ENCODE peak calls at places on chromosomes 1 and 21, in four cellular contexts. One of them, this sample, is unnamed.
A peak's percentile ranks its signal among the peaks of the same experiment; 100 is the strongest.

GRCh38 chr21:10273196-10273595 is 248.2 kb upstream of the TPTE start:
- DNase-seq in astrocyte: no peak
- DNase-seq in MM.1S: no peak
- DNase-seq in fibroblast of lung: no peak
- DNase-seq in this sample: no peak

GRCh38 chr1:19560480-19560879 is 75.1 kb upstream of the CAPZB start:
- DNase-seq in astrocyte: no peak
- DNase-seq in MM.1S: no peak
- DNase-seq in fibroblast of lung: no peak
- DNase-seq in this sample: no peak

GRCh38 chr1:40305451-40305850 is 11.6 kb downstream of the COL9A2 start:
- DNase-seq in astrocyte: no peak
- DNase-seq in MM.1S: no peak
- DNase-seq in fibroblast of lung: no peak
- DNase-seq in this sample: no peak

GRCh38 chr1:18123467-18123992 is 15.9 kb downstream of the IGSF21 start:
- DNase-seq in astrocyte: no peak
- DNase-seq in MM.1S: no peak
- DNase-seq in fibroblast of lung: no peak
- DNase-seq in this sample: no peak

GRCh38 chr21:17429936-17430335 is 82.9 kb upstream of the CXADR start:
- DNase-seq in astrocyte: no peak
- DNase-seq in MM.1S: no peak
- DNase-seq in fibroblast of lung: no peak
- DNase-seq in this sample: no peak

GRCh38 chr1:59022199-59022598 is 238.4 kb upstream of the JUN start:
- DNase-seq in astrocyte: no peak
- DNase-seq in MM.1S: no peak
- DNase-seq in fibroblast of lung: no peak
- DNase-seq in this sample: no peak

GRCh38 chr1:219701453-219701852 is 88.5 kb upstream of the ZC3H11B start:
- DNase-seq in astrocyte: peak; percentile 77
- DNase-seq in MM.1S: peak; percentile 3
- DNase-seq in fibroblast of lung: peak; percentile 77
- DNase-seq in this sample: no peak

GRCh38 chr21:42228709-42229220 is 9.8 kb downstream of the ABCG1 start:
- DNase-seq in astrocyte: no peak
- DNase-seq in MM.1S: no peak
- DNase-seq in fibroblast of lung: no peak
- DNase-seq in this sample: no peak

GRCh38 chr21:27802816-27803475 is 836.1 kb upstream of the ADAMTS5 start:
- DNase-seq in astrocyte: no peak
- DNase-seq in MM.1S: peak; percentile 67
- DNase-seq in fibroblast of lung: no peak
- DNase-seq in this sample: no peak

GRCh38 chr1:113534130-113534817 is 144.0 kb downstream of the MAGI3 start:
- DNase-seq in astrocyte: peak; percentile 93
- DNase-seq in MM.1S: no peak
- DNase-seq in fibroblast of lung: peak; percentile 95
- DNase-seq in this sample: no peak

GRCh38 chr1:109240158-109241152 is 8.9 kb upstream of the CELSR2 start:
- DNase-seq in astrocyte: peak; percentile 49
- DNase-seq in MM.1S: peak; percentile 14
- DNase-seq in fibroblast of lung: peak; percentile 70
- DNase-seq in this sample: peak; percentile 86

GRCh38 chr1:104706631-104707147 is 957.0 kb downstream of the AMY1C start:
- DNase-seq in astrocyte: no peak
- DNase-seq in MM.1S: no peak
- DNase-seq in fibroblast of lung: no peak
- DNase-seq in this sample: no peak

GRCh38 chr1:39178541-39179431 is 25.7 kb upstream of the MACF1 start:
- DNase-seq in astrocyte: peak; percentile 89
- DNase-seq in MM.1S: no peak
- DNase-seq in fibroblast of lung: peak; percentile 93
- DNase-seq in this sample: peak; percentile 73

GRCh38 chr1:216984536-216984935 is 261.3 kb upstream of the ESRRG start:
- DNase-seq in astrocyte: no peak
- DNase-seq in MM.1S: no peak
- DNase-seq in fibroblast of lung: no peak
- DNase-seq in this sample: no peak

GRCh38 chr1:89295187-89295586 is 22.5 kb upstream of the GBP5 start:
- DNase-seq in astrocyte: no peak
- DNase-seq in MM.1S: no peak
- DNase-seq in fibroblast of lung: no peak
- DNase-seq in this sample: no peak

GRCh38 chr1:78237364-78237916 is 191.7 kb downstream of the GIPC2 start:
- DNase-seq in astrocyte: no peak
- DNase-seq in MM.1S: no peak
- DNase-seq in fibroblast of lung: no peak
- DNase-seq in this sample: no peak

GRCh38 chr1:240888039-240888786 is 276.3 kb upstream of the GREM2 start:
- DNase-seq in astrocyte: no peak
- DNase-seq in MM.1S: peak; percentile 69
- DNase-seq in fibroblast of lung: peak; percentile 3
- DNase-seq in this sample: no peak

GRCh38 chr21:46550511-46550941 is 54.4 kb downstream of the S100B start:
- DNase-seq in astrocyte: no peak
- DNase-seq in MM.1S: no peak
- DNase-seq in fibroblast of lung: no peak
- DNase-seq in this sample: no peak

GRCh38 chr1:94160811-94161210 is 39.9 kb upstream of the ABCA4 start:
- DNase-seq in astrocyte: peak; percentile 87
- DNase-seq in MM.1S: no peak
- DNase-seq in fibroblast of lung: peak; percentile 85
- DNase-seq in this sample: no peak

GRCh38 chr1:243495442-243496172 is 239.8 kb downstream of the SDCCAG8 start:
- DNase-seq in astrocyte: peak; percentile 61
- DNase-seq in MM.1S: no peak
- DNase-seq in fibroblast of lung: peak; percentile 64
- DNase-seq in this sample: no peak

GRCh38 chr21:43867936-43868335 is 2.9 kb downstream of the AGPAT3 start:
- DNase-seq in astrocyte: no peak
- DNase-seq in MM.1S: no peak
- DNase-seq in fibroblast of lung: no peak
- DNase-seq in this sample: no peak
- TF ChIP-seq EZH2 in astrocyte: no peak
- TF ChIP-seq EZH2 in MM.1S: no peak
- TF ChIP-seq EZH2 in fibroblast of lung: no peak
- TF ChIP-seq EZH2 in this sample: no peak

DNA sequence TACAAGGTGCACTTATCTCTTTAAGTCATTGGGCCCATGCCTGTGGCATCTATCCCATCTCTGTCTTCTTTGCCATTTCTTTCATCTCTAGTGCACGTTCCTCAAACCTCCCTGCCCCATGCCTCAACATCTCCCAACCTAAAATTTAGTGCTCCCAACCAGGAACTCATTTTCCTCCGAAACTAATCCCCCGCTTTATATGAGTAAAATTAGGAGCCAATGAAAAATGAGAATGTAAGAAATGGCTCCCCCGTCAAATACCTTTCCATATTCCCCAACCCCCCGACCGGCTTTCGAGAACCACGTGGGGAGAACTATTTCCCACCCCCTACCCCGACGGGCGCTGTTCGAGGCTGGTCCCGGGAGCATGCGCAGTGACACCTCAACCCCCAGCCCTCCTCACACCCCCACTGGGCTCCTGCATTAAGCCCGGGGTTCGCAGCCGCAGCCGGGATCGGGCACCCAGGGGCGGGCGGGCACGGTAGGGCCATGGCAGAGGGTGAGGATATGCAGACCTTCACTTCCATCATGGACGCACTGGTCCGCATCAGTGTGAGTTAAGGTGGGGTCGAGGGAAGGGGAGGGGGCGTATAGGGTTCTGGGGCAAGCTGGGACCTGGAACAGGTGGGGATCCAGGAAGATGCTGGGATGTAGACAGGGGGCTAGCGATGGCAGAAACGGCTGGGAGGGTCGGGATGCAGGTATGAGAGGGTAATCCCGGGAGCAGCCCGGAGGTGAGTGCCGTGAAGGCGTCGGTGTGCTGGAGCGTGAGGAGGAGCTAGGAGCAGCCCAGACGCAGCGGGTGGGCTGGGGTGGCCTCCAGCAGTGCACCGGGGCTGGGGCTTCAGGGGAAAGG is at the start of gene TRIM46:
- DNase-seq in astrocyte: peak; percentile 36
- DNase-seq in MM.1S: no peak
- DNase-seq in fibroblast of lung: peak; percentile 56
- DNase-seq in this sample: no peak
- TF ChIP-seq EZH2 in astrocyte: no peak
- TF ChIP-seq EZH2 in MM.1S: peak; percentile 96
- TF ChIP-seq EZH2 in fibroblast of lung: no peak
- TF ChIP-seq EZH2 in this sample: no peak

GRCh38 chr1:157086299-157086698 is 13.3 kb downstream of the ETV3L start:
- DNase-seq in astrocyte: no peak
- DNase-seq in MM.1S: no peak
- DNase-seq in fibroblast of lung: no peak
- DNase-seq in this sample: no peak
- TF ChIP-seq EZH2 in astrocyte: no peak
- TF ChIP-seq EZH2 in MM.1S: no peak
- TF ChIP-seq EZH2 in fibroblast of lung: no peak
- TF ChIP-seq EZH2 in this sample: no peak

GRCh38 chr1:154404984-154405761 is at the start of gene IL6R:
- DNase-seq in astrocyte: peak; percentile 85
- DNase-seq in MM.1S: peak; percentile 99
- DNase-seq in fibroblast of lung: peak; percentile 91
- DNase-seq in this sample: no peak

GRCh38 chr1:154407021-154407865 is 2.1 kb downstream of the IL6R start:
- DNase-seq in astrocyte: no peak
- DNase-seq in MM.1S: peak; percentile 64
- DNase-seq in fibroblast of lung: no peak
- DNase-seq in this sample: no peak

GRCh38 chr1:154406572-154406879 is 1.4 kb downstream of the IL6R start:
- DNase-seq in astrocyte: no peak
- DNase-seq in MM.1S: peak; percentile 65
- DNase-seq in fibroblast of lung: no peak
- DNase-seq in this sample: no peak

GRCh38 chr1:154404511-154404931 is 622 bp upstream of the IL6R start:
- DNase-seq in astrocyte: no peak
- DNase-seq in MM.1S: peak; percentile 71
- DNase-seq in fibroblast of lung: no peak
- DNase-seq in this sample: no peak

DNA sequence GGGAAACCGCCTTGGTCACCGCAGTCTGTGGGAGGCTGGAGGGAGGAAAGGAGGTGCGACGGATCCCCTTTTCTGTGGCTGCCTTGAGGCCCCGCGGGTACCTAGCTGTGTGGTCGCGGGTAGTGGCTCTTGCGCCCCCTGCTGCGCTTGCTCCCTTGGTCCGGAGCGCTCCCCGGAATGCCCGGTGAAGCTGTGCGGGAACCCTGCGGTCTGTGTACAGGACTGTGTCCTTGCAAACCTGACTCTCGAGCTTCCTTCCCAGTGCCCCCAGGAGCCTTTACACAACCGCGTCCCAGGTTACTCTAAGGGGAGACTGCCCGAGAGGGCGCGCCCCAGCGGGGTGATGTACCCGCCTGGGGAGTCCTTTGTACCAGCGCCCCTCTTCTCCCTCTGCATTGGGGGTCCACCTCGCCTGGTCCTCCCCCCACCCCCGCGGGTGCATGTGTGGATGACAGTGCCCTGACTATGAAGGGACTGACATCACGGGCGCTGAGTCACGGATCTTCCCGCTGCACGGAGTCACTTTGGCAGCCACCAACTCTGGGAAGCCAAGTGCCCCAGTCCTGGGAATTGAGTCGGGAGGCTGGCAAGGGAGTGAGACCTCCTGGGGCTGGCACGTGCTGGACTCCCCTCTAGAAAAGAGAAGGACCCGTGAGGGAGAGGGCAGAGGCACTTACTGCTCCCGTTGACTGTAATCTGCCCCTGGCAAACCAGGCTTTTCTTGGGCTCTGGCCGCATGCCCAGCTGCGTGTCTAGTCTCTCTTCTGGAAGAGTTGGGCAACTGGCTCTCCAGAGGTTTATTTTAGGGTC is 824 bp downstream of the IL6R start:
- DNase-seq in astrocyte: peak; percentile 39
- DNase-seq in MM.1S: peak; percentile 77
- DNase-seq in fibroblast of lung: peak; percentile 54
- DNase-seq in this sample: no peak
- TF ChIP-seq EZH2 in astrocyte: no peak
- TF ChIP-seq EZH2 in MM.1S: no peak
- TF ChIP-seq EZH2 in fibroblast of lung: no peak
- TF ChIP-seq EZH2 in this sample: no peak

DNA sequence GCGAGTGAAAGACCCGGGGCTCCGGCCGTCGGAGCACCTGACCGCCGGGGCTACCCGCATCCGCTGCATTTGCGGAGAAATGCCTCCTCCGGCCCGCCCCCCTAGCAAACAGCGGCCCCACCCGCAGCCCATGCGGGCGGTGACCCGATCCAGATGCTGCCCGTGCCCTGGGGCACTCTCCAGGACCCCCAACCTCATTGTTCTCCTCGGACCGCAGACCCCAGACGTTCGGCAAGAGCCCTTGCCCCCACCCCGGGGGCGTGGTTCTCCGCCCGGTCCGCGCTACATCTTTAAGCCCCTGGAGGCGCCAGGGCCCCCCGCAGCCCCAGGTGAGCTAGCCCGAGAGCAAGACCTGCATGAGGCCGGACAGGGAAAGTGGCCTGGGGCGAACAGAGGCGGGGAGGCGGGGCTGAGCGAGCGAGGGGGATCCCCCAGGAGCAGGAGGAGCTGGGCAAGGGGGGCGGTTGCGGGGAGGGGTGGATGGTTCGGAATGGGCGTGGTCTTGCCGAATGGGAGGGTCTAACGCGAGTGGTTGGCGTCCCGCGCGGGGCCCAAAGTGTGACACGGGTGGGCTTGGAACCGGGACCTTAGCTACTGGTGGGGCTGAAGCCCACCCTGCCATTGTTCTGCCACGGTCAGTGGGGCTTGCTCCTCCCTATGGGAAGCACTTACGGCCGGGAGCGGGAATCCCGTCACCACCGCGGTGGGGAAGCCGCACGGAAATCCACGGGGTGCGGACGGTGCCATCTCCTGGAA is 6.3 kb upstream of the CRYBG2 start:
- DNase-seq in astrocyte: no peak
- DNase-seq in MM.1S: no peak
- DNase-seq in fibroblast of lung: no peak
- DNase-seq in this sample: no peak
- TF ChIP-seq EZH2 in astrocyte: peak; percentile 92
- TF ChIP-seq EZH2 in MM.1S: no peak
- TF ChIP-seq EZH2 in fibroblast of lung: no peak
- TF ChIP-seq EZH2 in this sample: no peak